ENCODE peak calls at places on chromosomes 2 and 18, in eight cellular contexts. N, O, I, G, T, Z, X and M are unnamed samples.

GRCh38 chr18:79791141-79791972 is 6.4 kb upstream of the KCNG2 start:
- DNase-seq in X (peak; percentile 81), T (peak; percentile 65), G (peak; percentile 99), I (peak; percentile 100), N (peak; percentile 44), Z (no peak), O (peak; percentile 87), M (no peak)

GRCh38 chr2:166351319-166351718 is 24.4 kb downstream of the SCN9A start:
- DNase-seq in G (peak; percentile 86), I (peak; percentile 75), Z (no peak), N (no peak), T (no peak), O (peak; percentile 44), X (no peak), M (no peak)

GRCh38 chr2:217934321-217935131 is 68.3 kb downstream of the TNS1 start:
- DNase-seq in Z (no peak), O (peak; percentile 79), G (peak; percentile 96), X (peak; percentile 89), T (no peak), I (peak; percentile 75), N (peak; percentile 71), M (no peak)

GRCh38 chr2:64601027-64601767 is 52.5 kb downstream of the SERTAD2 start:
- DNase-seq in T (no peak), O (no peak), N (no peak), Z (no peak), G (no peak), X (no peak), I (peak; percentile 12), M (no peak)

GRCh38 chr2:54704238-54704637 is 19.2 kb upstream of the EML6 start:
- DNase-seq in X (no peak), I (no peak), Z (no peak), O (no peak), G (no peak), T (no peak), N (no peak), M (no peak)

GRCh38 chr2:133837441-133838090 is 269.3 kb upstream of the NCKAP5 start:
- DNase-seq in I (no peak), O (peak; percentile 32), X (peak; percentile 50), N (no peak), G (peak; percentile 91), T (no peak), Z (no peak), M (no peak)

GRCh38 chr18:49137585-49137984 is 186.8 kb upstream of the SMAD7 start:
- DNase-seq in O (no peak), X (no peak), G (no peak), I (no peak), N (no peak), T (no peak), Z (no peak), M (no peak)

GRCh38 chr2:75208738-75209137 is 9.4 kb upstream of the TACR1 start:
- DNase-seq in N (no peak), O (no peak), Z (no peak), T (no peak), G (no peak), X (no peak), I (no peak), M (no peak)

GRCh38 chr2:167509585-167509984 is 621.3 kb downstream of the XIRP2 start:
- DNase-seq in N (no peak), Z (no peak), T (no peak), X (no peak), G (peak; percentile 81), I (peak; percentile 68), O (peak; percentile 89), M (no peak)

GRCh38 chr2:8580316-8581047 is 101.4 kb upstream of the ID2 start:
- DNase-seq in N (no peak), I (no peak), Z (peak; percentile 69), G (no peak), O (no peak), T (no peak), X (peak; percentile 47), M (peak; percentile 32)

GRCh38 chr2:68727698-68728375 is 6.8 kb upstream of the ARHGAP25 start:
- DNase-seq in T (no peak), I (no peak), Z (no peak), O (peak; percentile 71), N (no peak), X (no peak), G (peak; percentile 90), M (no peak)

GRCh38 chr2:152221870-152222269 is 46.3 kb upstream of the STAM2 start:
- DNase-seq in Z (no peak), O (peak; percentile 61), G (peak; percentile 76), X (no peak), I (no peak), T (no peak), N (peak; percentile 22), M (no peak)

GRCh38 chr2:120305296-120305695 is 40.6 kb upstream of the INHBB start:
- DNase-seq in N (no peak), I (peak; percentile 42), G (no peak), O (no peak), T (no peak), Z (no peak), X (no peak), M (no peak)

GRCh38 chr2:65064728-65065552 is 8.7 kb downstream of the CEP68 start:
- DNase-seq in N (peak; percentile 59), X (peak; percentile 88), T (peak; percentile 77), Z (no peak), G (peak; percentile 96), O (peak; percentile 93), I (peak; percentile 88), M (no peak)

GRCh38 chr2:104408266-104408665 is 445.6 kb upstream of the POU3F3 start:
- DNase-seq in X (no peak), N (no peak), Z (no peak), I (no peak), T (no peak), O (peak; percentile 40), G (no peak), M (no peak)

GRCh38 chr2:96131152-96131817 is 7.0 kb downstream of the ASTL start:
- DNase-seq in G (no peak), X (no peak), N (no peak), I (no peak), Z (no peak), O (no peak), T (no peak), M (no peak)

GRCh38 chr2:149595069-149595963 is 7.7 kb upstream of the MMADHC start:
- DNase-seq in N (no peak), I (peak; percentile 49), G (peak; percentile 51), X (no peak), T (no peak), O (peak; percentile 38), Z (no peak), M (no peak)

GRCh38 chr18:51151568-51152511 is 45.6 kb downstream of the MEX3C start:
- DNase-seq in T (no peak), G (no peak), N (no peak), O (no peak), X (no peak), Z (no peak), I (no peak), M (no peak)

GRCh38 chr2:75483878-75484277 is 76.9 kb downstream of the EVA1A start:
- DNase-seq in T (no peak), G (no peak), O (no peak), I (no peak), N (no peak), X (no peak), Z (no peak), M (no peak)

GRCh38 chr2:162072976-162073775 is 839 bp downstream of the DPP4 start:
- DNase-seq in I (no peak), O (no peak), G (peak; percentile 22), T (peak; percentile 70), Z (peak; percentile 77), X (no peak), N (peak; percentile 23), M (peak; percentile 58)

GRCh38 chr2:236600892-236601291 is 31.3 kb downstream of the ACKR3 start:
- DNase-seq in I (no peak), O (no peak), T (no peak), N (no peak), Z (no peak), X (no peak), G (no peak), M (no peak)

GRCh38 chr2:175605599-175605988 is 396.5 kb downstream of the LNPK start:
- DNase-seq in T (no peak), O (no peak), G (no peak), X (no peak), I (no peak), Z (no peak), N (no peak), M (no peak)
- TF ChIP-seq CTCF in T (no peak), O (no peak), G (no peak), X (no peak), I (no peak), Z (no peak), N (no peak), M (no peak)

GRCh38 chr18:67199993-67200617 is 316.4 kb downstream of the DSEL start:
- DNase-seq in X (no peak), I (peak; percentile 86), O (peak; percentile 73), Z (no peak), G (peak; percentile 69), T (no peak), N (no peak), M (no peak)

GRCh38 chr18:67200665-67201064 is 315.9 kb downstream of the DSEL start:
- DNase-seq in N (no peak), O (no peak), I (no peak), X (no peak), G (no peak), T (no peak), Z (no peak), M (no peak)

GRCh38 chr18:67192535-67192934 is 324.0 kb downstream of the DSEL start:
- DNase-seq in Z (no peak), G (no peak), N (no peak), X (no peak), T (no peak), O (no peak), I (no peak), M (no peak)

GRCh38 chr18:67194886-67195285 is 321.6 kb downstream of the DSEL start:
- DNase-seq in N (no peak), T (no peak), O (no peak), G (no peak), I (no peak), X (no peak), Z (no peak), M (no peak)
- TF ChIP-seq CTCF in N (no peak), T (no peak), O (no peak), G (no peak), I (no peak), X (no peak), Z (no peak), M (no peak)

DNA sequence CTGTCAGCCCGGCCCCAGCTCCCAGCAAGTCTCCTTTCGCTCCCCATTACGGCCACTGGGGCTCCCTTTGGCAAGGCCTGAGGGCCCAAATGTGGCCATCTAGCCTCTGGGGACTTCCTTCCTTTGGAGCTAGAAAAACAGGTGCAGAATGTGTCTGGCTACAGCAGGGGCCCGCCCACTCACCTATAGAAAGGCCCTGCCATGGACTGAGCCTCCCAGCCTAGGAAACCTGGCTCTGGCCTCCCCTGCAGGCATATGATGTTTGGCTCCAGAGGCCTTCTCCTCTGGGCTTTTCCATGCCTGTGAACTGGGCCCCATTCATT is 55.3 kb upstream of the ALPP start:
- DNase-seq in Z (peak; percentile 59), N (no peak), T (no peak), O (no peak), X (no peak), I (no peak), G (no peak), M (no peak)
- TF ChIP-seq CTCF in Z (no peak), N (no peak), T (no peak), O (no peak), X (no peak), I (no peak), G (no peak), M (no peak)

GRCh38 chr18:11310476-11311086 is 161.2 kb upstream of the PIEZO2 start:
- DNase-seq in O (peak; percentile 47), G (peak; percentile 49), X (no peak), N (no peak), Z (no peak), I (peak; percentile 62), T (no peak), M (no peak)
- TF ChIP-seq CTCF in O (peak; percentile 85), G (peak; percentile 67), X (peak; percentile 77), N (no peak), Z (no peak), I (peak; percentile 88), T (peak; percentile 56), M (peak; percentile 88)